ENCODE peak calls at places on chromosomes 12 and 14, in four cellular contexts. W is upper lobe of left lung, V is A549, T is stomach. H is an unnamed sample.

GRCh38 chr12:112823582-112824149 is 32.1 kb downstream of the RPH3A start:
- DNase-seq in V (peak; percentile 29), W (no peak), T (no peak), H (no peak)

GRCh38 chr14:33386771-33387170 is 448.1 kb downstream of the NPAS3 start:
- DNase-seq in W (no peak), V (no peak), T (no peak), H (no peak)

GRCh38 chr14:77130386-77130785 is 11.2 kb downstream of the ZDHHC22 start:
- DNase-seq in W (no peak), T (no peak), V (no peak), H (no peak)

GRCh38 chr12:111503116-111503515 is 96.0 kb downstream of the ATXN2 start:
- DNase-seq in T (no peak), V (no peak), W (no peak), H (no peak)

GRCh38 chr12:121774968-121775474 is 18.5 kb downstream of the RHOF start:
- DNase-seq in W (no peak), T (no peak), V (no peak), H (no peak)

GRCh38 chr12:75087656-75088055 is 122.0 kb downstream of the KCNC2 start:
- DNase-seq in V (no peak), T (no peak), W (no peak), H (no peak)

GRCh38 chr12:63006536-63006935 is 71.6 kb upstream of the PPM1H start:
- DNase-seq in T (no peak), W (no peak), V (no peak), H (no peak)

GRCh38 chr14:104805326-104805678 is 4.4 kb downstream of the ZBTB42 start:
- DNase-seq in T (peak; percentile 57), W (peak; percentile 57), V (peak; percentile 82), H (no peak)

GRCh38 chr14:36068777-36069534 is 107.6 kb downstream of the PTCSC3 start:
- DNase-seq in T (no peak), V (no peak), W (no peak), H (no peak)

GRCh38 chr12:459430-460258 is at the start of gene B4GALNT3:
- DNase-seq in T (peak; percentile 83), V (peak; percentile 56), W (peak; percentile 72), H (no peak)

GRCh38 chr12:45259732-45260480 is 44.0 kb downstream of the ANO6 start:
- DNase-seq in W (no peak), V (no peak), T (no peak), H (no peak)

GRCh38 chr12:30000401-30000800 is 216.7 kb upstream of the TMTC1 start:
- DNase-seq in T (no peak), V (no peak), W (no peak), H (no peak)

GRCh38 chr12:100567945-100568344 is 5.5 kb upstream of the GAS2L3 start:
- DNase-seq in T (no peak), W (no peak), V (no peak), H (no peak)

GRCh38 chr14:83816755-83817154 is 1713.2 kb upstream of the FLRT2 start:
- DNase-seq in T (no peak), W (no peak), V (no peak), H (no peak)

GRCh38 chr12:78101181-78101876 is 270.6 kb downstream of the NAV3 start:
- DNase-seq in W (no peak), T (no peak), V (no peak), H (no peak)

GRCh38 chr12:124663771-124664366 is 96.5 kb upstream of the NCOR2 start:
- DNase-seq in W (no peak), T (no peak), V (no peak), H (no peak)

GRCh38 chr12:44795970-44796369 is 80.1 kb downstream of the NELL2 start:
- DNase-seq in T (no peak), W (no peak), V (no peak), H (no peak)

GRCh38 chr12:46843811-46844210 is 18.0 kb upstream of the SLC38A4 start:
- DNase-seq in T (no peak), W (no peak), V (no peak), H (no peak)

GRCh38 chr12:127655691-127656090 is 611.3 kb upstream of the TMEM132C start:
- DNase-seq in T (no peak), V (no peak), W (no peak), H (no peak)

GRCh38 chr12:118979763-118980406 is 1.5 kb upstream of the SRRM4 start:
- DNase-seq in V (peak; percentile 75), T (peak; percentile 46), W (peak; percentile 35), H (no peak)

GRCh38 chr12:67355428-67356385 is 86.5 kb downstream of the CAND1 start:
- DNase-seq in W (peak; percentile 23), T (no peak), V (no peak), H (no peak)

GRCh38 chr14:102255401-102256190 is 49.4 kb downstream of the MOK start:
- DNase-seq in T (no peak), V (peak; percentile 37), W (no peak), H (no peak)
- TF ChIP-seq EP300 in T (no peak), V (no peak), W (no peak), H (no peak)

DNA sequence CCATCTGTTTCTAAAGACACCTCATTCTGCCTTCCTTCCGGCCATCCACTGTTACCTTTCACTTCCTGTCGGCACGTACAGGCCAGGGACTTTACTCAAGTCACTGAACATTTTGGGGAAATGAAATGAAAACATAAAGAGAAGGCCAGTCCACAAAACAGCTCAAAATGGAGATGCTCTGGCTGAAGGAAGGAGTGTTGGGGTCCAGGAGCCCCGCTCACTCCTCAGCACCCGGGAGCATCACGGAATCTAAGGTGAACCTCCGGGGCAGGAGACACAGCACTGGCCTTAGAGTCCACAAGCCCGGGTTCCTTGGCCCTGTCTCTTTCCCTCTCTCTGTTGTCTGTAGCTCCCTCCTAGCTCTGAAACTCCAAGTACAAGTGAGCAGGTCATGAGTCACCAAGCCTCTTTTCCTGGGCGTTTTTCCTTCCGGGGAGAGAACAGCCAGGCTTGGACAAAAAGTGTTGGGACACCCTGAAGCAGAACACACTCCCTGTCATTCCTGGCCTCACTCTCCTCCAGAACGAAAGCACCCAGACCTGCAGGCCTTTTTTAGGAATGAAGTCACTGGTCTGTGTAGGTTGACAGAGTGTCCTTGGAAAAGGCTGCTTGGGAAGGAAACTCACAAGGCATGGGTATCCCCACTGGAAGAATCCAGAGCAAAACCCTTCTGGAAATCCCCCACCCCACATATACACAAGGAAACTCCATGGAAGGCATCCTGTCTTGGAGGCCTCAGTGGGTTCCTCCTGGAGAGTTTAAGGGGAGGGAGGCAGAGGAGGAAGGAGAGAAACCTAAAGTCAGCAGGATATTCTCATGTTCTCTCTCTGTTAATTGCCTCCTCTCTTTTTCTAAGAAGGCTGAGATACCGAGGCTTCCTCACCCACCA is 245.3 kb downstream of the ZFP36L1 start:
- DNase-seq in V (peak; percentile 79), W (peak; percentile 74), T (peak; percentile 41), H (no peak)
- H3K27ac ChIP-seq in V (peak overlapping the region; percentile 98), W (peak overlapping the region; percentile 89), T (peak overlapping the region; percentile 95), H (peak overlapping the region; percentile 94)

DNA sequence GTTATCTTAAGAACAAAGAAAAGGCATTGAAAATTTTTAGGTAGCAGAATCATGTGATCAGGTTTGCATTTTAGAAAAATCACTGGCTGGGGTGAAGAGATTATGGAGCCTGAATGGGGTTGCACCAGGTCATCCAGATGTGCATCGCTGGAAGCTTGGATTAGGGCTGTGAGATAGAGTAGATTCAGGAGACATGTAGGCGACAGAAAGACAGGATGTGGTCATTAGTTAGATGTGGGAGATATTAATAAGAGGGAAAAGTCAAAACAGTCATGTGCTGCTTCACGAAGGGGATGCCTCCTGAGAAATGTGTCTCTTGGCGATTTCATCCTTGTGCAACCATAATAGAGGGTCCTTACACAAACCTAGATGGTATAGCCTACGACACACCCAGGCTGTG is 25.1 kb downstream of the TEAD4 start:
- DNase-seq in V (no peak), W (no peak), T (no peak), H (no peak)
- TF ChIP-seq EP300 in V (no peak), W (no peak), T (no peak), H (no peak)

DNA sequence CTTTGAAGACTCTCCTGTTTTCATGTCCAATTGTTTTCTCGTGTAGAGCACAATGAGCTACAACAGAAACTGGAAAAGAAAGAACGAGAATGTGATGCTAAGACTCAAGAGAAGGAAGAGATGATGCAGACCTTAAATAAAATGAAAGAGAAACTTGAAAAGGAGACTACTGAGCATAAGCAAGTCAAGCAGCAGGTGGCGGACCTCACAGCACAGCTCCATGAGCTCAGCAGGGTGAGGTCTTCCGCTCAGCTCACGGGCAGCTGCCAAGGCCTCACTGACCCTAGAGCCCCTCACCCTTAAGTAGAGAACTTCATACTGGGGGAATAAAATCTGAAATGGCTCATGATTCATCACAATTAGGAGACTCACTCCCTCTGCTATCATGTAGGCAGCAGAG is 134.7 kb downstream of the GPR135 start:
- DNase-seq in W (peak; percentile 29), T (no peak), V (no peak), H (no peak)
- H3K27ac ChIP-seq in W (peak overlapping the region; percentile 72), T (peak overlapping the region; percentile 39), V (no peak overlapping the region), H (no peak overlapping the region)

DNA sequence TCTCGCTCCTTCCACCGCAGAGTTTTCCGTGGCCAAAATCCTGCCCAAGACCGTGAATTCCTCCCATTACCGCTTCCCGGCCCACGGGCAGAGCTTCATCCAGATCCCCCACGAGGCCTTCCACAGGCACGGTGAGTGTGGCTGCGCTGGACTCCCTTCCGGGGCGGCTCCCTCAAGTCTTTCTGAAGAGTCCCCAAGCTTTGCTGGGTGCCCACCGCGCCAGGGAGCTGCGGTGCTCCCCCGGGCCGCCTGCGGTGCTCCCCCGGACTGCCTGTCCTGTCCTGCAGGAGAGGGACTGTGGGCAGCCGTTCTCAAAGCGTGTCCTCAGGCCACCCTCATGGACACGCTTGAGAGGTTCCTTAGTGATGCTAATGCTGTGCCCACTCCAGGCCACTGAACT is 50.5 kb downstream of the ADGRD1 start:
- DNase-seq in T (no peak), W (no peak), V (no peak), H (no peak)
- TF ChIP-seq EP300 in T (no peak), W (no peak), V (no peak), H (no peak)

GRCh38 chr14:68981539-68981976 is 2.5 kb upstream of the ACTN1 start:
- DNase-seq in W (no peak), T (no peak), V (no peak), H (no peak)
- H3K27ac ChIP-seq in W (no peak overlapping the region), T (peak overlapping the region; percentile 39), V (no peak overlapping the region), H (no peak overlapping the region)